ENCODE peak calls at places on chromosomes 3 and 15, in four cellular contexts. Z is HepG2, U is GM12878, V is K562. G is an unnamed sample.

GRCh38 chr3:53887446-53887845 is 4.2 kb downstream of the SELENOK start:
- DNase-seq in U (no peak), Z (no peak), V (no peak), G (no peak)

GRCh38 chr3:195897853-195898415 is 10.4 kb downstream of the TNK2 start:
- DNase-seq in V (no peak), U (no peak), Z (no peak), G (no peak)

GRCh38 chr3:4099607-4100006 is 203.6 kb upstream of the SETMAR start:
- DNase-seq in V (no peak), Z (no peak), U (no peak), G (no peak)

GRCh38 chr3:156576887-156577427 is 22.0 kb upstream of the SSR3 start:
- DNase-seq in V (no peak), U (no peak), Z (no peak), G (no peak)

GRCh38 chr3:38039101-38039898 is at the start of gene DLEC1:
- DNase-seq in Z (no peak), V (no peak), U (no peak), G (no peak)

GRCh38 chr3:47243748-47244147 is 38.9 kb downstream of the KIF9 start:
- DNase-seq in V (no peak), U (no peak), Z (no peak), G (no peak)

GRCh38 chr3:175212896-175213295 is 353.8 kb downstream of the NAALADL2 start:
- DNase-seq in U (no peak), Z (no peak), V (no peak), G (no peak)

GRCh38 chr3:31934866-31935265 is 46.2 kb downstream of the OSBPL10 start:
- DNase-seq in U (no peak), Z (no peak), V (no peak), G (no peak)

GRCh38 chr3:39291903-39292329 is 12.1 kb upstream of the CX3CR1 start:
- DNase-seq in U (no peak), Z (peak; percentile 50), V (peak; percentile 76), G (peak; percentile 80)

GRCh38 chr3:173214576-173214975 is 73.5 kb upstream of the SPATA16 start:
- DNase-seq in Z (no peak), V (no peak), U (no peak), G (peak; percentile 7)

GRCh38 chr3:173221010-173221409 is 80.0 kb upstream of the SPATA16 start:
- DNase-seq in U (no peak), V (peak; percentile 1), Z (peak; percentile 5), G (peak; percentile 13)

GRCh38 chr3:173216063-173216462 is 75.0 kb upstream of the SPATA16 start:
- DNase-seq in V (no peak), Z (no peak), U (no peak), G (no peak)

DNA sequence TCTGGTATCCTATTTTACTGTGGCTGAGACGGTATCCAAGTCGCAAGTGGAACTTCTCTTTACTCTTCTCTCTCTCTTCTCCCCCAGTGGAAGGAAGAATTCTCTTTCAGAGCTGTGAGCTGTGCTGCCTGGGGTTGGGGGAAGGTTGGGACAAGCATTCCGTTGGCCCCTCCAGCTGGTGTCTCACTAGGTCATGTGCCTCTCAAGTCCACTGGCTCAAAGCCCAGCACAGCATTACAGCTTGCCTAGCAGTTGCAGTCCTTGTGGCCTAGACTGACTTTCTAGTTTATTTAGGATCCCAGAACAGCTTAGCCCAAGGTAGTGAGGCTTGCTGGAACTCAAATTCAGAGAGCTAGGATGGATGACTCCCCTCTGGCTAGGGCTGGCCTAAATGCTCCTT is 76.1 kb upstream of the SPATA16 start:
- DNase-seq in V (peak; percentile 1), U (no peak), Z (no peak), G (no peak)
- TF ChIP-seq SP1 in V (no peak), U (no peak), Z (no peak), G (no peak)

GRCh38 chr15:62625421-62626033 is 417.0 kb upstream of the TPM1 start:
- DNase-seq in U (no peak), V (no peak), Z (no peak), G (no peak)

GRCh38 chr15:62619526-62619925 is 423.0 kb upstream of the TPM1 start:
- DNase-seq in U (no peak), Z (no peak), V (no peak), G (no peak)

GRCh38 chr15:62619105-62619504 is 423.4 kb upstream of the TPM1 start:
- DNase-seq in U (no peak), Z (no peak), V (no peak), G (no peak)

GRCh38 chr15:62624541-62625399 is 417.8 kb upstream of the TPM1 start:
- DNase-seq in V (no peak), U (peak; percentile 27), Z (no peak), G (no peak)

GRCh38 chr15:62622775-62623174 is 419.8 kb upstream of the TPM1 start:
- DNase-seq in Z (no peak), U (no peak), V (no peak), G (no peak)
- TF ChIP-seq FOXM1 in Z (no peak), U (no peak), V (no peak), G (no peak)

DNA sequence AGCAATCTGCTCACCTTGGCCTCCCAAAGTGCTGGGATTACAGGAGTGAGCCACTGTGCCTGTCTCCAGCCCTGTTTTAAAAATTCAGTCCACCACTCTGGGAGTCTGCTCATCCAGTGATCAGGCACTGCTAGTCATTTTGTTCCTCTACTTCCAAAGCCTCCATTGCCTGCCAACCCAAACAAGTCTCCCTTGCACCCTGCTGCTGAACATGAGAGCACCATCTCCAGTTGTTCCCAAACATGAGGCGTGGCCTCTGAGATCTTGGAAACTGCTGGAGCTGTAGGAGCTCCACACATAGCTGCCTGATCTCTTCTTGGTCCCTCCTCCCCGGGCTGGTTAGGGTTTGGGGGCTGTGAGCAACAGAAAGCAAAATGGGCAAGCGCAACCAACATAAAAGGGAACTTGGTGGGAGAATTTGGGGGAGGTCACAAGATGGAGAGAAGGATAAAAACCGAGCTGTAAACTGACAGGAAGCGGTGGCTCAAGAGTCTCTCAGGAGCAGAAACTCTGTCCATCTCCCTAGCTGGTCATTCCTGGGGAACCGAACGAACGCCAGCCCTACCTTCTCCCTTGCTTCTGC is 49.6 kb upstream of the TLE3 start:
- DNase-seq in U (no peak), Z (no peak), V (no peak), G (no peak)
- TF ChIP-seq FOXK2 in U (no peak), Z (no peak), V (no peak), G (no peak)

DNA sequence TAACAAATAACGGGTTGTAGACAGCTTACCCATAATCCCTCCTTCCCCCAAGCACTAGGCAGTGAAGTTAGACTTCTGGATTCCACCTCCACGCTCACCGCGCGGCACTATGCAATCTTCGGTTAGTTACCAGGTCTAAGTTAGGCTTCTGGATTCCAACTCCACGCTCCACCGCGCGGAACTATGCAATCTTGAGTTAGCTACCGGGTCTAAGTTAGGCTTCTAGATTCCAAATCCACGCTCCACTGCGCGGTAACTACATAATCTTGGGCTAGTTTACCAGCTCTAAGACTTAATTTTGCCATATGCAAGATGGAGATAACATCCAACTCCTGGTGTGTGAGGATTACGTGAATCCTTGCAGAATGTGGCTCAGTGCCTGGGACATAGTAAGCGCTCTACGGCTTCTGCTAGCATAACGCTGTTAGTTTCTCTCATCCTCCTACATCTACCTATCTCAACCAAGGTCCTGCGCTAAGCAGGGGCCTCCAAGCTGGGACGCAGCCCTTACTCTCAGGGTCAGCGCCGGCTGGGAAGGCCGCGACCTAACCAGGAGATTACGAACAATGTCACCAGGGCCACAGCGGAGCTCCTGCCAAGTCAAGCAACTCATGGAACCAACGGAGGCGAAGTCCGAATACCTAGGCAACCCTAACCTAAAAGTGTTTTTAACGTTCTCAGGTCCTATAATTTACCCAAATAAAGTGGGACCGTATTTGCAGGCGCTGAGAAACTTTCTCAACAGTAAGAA is 492 bp upstream of the RPLP1 start:
- DNase-seq in V (peak; percentile 78), U (no peak), Z (peak; percentile 92), G (peak; percentile 36)
- TF ChIP-seq SP1 in V (no peak), U (no peak), Z (no peak), G (no peak)

DNA sequence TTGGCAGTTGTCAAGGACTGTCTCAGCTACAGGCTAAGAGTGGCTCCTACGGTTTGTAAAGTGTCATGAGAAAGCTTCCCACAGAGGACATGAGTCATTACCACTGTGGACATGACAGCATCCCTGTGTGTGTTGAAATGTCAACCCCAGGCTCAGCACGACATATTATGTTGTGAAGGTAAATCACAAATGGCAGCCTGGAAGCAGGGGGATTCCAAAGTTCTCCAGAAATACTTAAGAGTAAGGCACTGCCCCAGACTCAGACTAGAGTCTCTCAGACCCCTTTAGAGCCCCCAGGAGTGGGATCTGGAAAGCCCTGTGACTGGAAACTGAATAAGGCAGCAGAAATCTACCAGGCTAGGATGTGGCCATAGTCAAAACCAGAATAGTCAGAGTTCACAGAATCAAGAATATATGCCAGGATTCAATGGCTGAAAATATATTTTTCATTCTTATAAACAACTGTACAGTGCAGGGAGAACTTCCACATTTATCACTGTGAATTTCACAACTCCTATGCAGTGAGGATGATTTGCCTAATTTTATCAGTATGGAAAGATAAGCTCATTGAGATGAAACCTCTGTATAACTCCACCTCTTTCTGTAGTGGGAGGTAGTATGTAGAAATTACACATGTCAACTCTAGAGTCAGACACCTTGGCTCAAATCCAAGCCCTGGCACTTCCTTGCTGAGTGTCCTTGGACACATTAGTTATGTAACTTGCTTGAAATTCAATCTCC is 237.1 kb upstream of the CFAP20DC start:
- DNase-seq in V (no peak), U (no peak), Z (no peak), G (no peak)
- TF ChIP-seq FOXM1 in V (no peak), U (no peak), Z (no peak), G (no peak)

DNA sequence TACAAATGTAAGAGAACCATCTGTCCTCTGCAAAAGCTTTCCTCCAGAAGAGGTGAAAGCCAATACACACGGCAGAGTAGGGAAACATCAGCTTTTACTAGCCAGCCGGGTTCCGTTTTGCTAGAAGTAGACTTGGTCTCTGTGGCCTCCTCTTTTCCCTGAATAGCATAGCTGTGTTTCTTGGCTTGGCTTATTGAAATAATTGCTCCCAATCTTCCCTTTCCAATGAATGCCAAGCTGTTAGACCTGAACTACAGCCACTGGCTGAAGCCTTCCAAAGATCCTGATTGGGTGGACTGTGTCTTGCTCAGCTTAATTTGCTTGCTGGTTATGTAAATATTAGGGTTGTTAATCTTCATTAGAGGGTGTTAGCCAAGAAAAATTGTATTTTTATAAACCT is 157.8 kb upstream of the ROPN1 start:
- DNase-seq in Z (no peak), U (no peak), V (no peak), G (no peak)
- TF ChIP-seq FOXK2 in Z (no peak), U (no peak), V (no peak), G (no peak)

DNA sequence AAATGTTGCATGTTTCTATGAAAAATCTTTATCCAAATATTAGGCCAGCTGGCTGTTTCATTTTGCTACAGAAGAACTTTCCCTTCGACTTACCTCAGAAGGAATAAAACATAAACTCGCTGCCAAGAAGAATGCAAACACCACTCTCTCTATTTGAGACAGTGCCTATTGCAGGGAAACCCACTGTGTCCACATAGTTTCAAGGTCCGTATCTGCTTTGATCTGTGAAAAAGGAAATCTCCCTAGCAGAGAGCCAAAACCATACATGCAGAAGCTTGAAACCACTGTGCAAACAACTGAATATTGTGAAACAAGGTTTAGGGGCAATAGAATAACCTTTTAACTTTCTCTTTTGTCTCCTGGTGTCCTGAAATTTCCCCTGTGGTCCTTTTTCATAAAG is 35.0 kb upstream of the CAPN7 start:
- DNase-seq in U (peak; percentile 40), Z (peak; percentile 98), V (no peak), G (no peak)
- TF ChIP-seq SP1 in U (no peak), Z (no peak), V (no peak), G (no peak)

GRCh38 chr3:171874251-171874679 is 31.1 kb downstream of the TMEM212 start:
- DNase-seq in V (no peak), Z (peak; percentile 5), U (no peak), G (peak; percentile 23)
- TF ChIP-seq FOXM1 in V (no peak), Z (no peak), U (no peak), G (no peak)

GRCh38 chr3:193605876-193606275 is 12.9 kb downstream of the OPA1 start:
- DNase-seq in Z (peak; percentile 62), U (no peak), V (peak; percentile 86), G (peak; percentile 36)
- TF ChIP-seq FOXK2 in Z (no peak), U (no peak), V (no peak), G (no peak)